ENCODE peak calls at places on chromosomes 5 and 9, in nine cellular contexts. One of them, this sample, is unnamed.

GRCh38 chr5:150593593-150593992 is 46.9 kb upstream of the SYNPO start:
- DNase-seq in stimulated activated CD4-positive, alpha-beta T cell treated with anti-CD3 and anti-CD28 coated beads, Interleukin-2, amount 100 ng/mL, for 48 hours: no peak
- DNase-seq in psoas muscle: no peak
- DNase-seq in activated naive CD4-positive, alpha-beta T cell: no peak
- DNase-seq in activated T-cell treated with anti-CD3 and anti-CD28 coated beads, Interleukin-2, amount 50 U/mL, for 72 hours: no peak
- DNase-seq in kidney tubule cell: no peak
- DNase-seq in iPS-NIHi11: no peak
- DNase-seq in mucosa of descending colon: peak
- DNase-seq in activated CD8-positive, alpha-beta memory T cell treated with anti-CD3 and anti-CD28 coated beads, Interleukin-2, amount 50 U/mL, for 4 hours: no peak
- DNase-seq in this sample: no peak

GRCh38 chr5:73638344-73639095 is 12.5 kb downstream of the ARHGEF28 start:
- DNase-seq in activated CD8-positive, alpha-beta memory T cell treated with anti-CD3 and anti-CD28 coated beads, Interleukin-2, amount 50 U/mL, for 4 hours: no peak
- DNase-seq in stimulated activated CD4-positive, alpha-beta T cell treated with anti-CD3 and anti-CD28 coated beads, Interleukin-2, amount 100 ng/mL, for 48 hours: no peak
- DNase-seq in kidney tubule cell: peak
- DNase-seq in psoas muscle: no peak
- DNase-seq in mucosa of descending colon: no peak
- DNase-seq in activated naive CD4-positive, alpha-beta T cell: no peak
- DNase-seq in iPS-NIHi11: no peak
- DNase-seq in activated T-cell treated with anti-CD3 and anti-CD28 coated beads, Interleukin-2, amount 50 U/mL, for 72 hours: no peak
- DNase-seq in this sample: no peak

GRCh38 chr9:136572003-136572595 is 26.3 kb upstream of the NOTCH1 start:
- DNase-seq in stimulated activated CD4-positive, alpha-beta T cell treated with anti-CD3 and anti-CD28 coated beads, Interleukin-2, amount 100 ng/mL, for 48 hours: no peak
- DNase-seq in activated naive CD4-positive, alpha-beta T cell: no peak
- DNase-seq in psoas muscle: no peak
- DNase-seq in activated T-cell treated with anti-CD3 and anti-CD28 coated beads, Interleukin-2, amount 50 U/mL, for 72 hours: no peak
- DNase-seq in mucosa of descending colon: no peak
- DNase-seq in activated CD8-positive, alpha-beta memory T cell treated with anti-CD3 and anti-CD28 coated beads, Interleukin-2, amount 50 U/mL, for 4 hours: no peak
- DNase-seq in iPS-NIHi11: peak
- DNase-seq in kidney tubule cell: peak
- DNase-seq in this sample: peak

GRCh38 chr5:157989296-157989695 is 130.4 kb upstream of the CLINT1 start:
- DNase-seq in activated naive CD4-positive, alpha-beta T cell: no peak
- DNase-seq in kidney tubule cell: no peak
- DNase-seq in iPS-NIHi11: no peak
- DNase-seq in psoas muscle: no peak
- DNase-seq in stimulated activated CD4-positive, alpha-beta T cell treated with anti-CD3 and anti-CD28 coated beads, Interleukin-2, amount 100 ng/mL, for 48 hours: no peak
- DNase-seq in activated T-cell treated with anti-CD3 and anti-CD28 coated beads, Interleukin-2, amount 50 U/mL, for 72 hours: no peak
- DNase-seq in mucosa of descending colon: no peak
- DNase-seq in activated CD8-positive, alpha-beta memory T cell treated with anti-CD3 and anti-CD28 coated beads, Interleukin-2, amount 50 U/mL, for 4 hours: no peak
- DNase-seq in this sample: no peak

GRCh38 chr9:129875687-129876395 is 40.6 kb downstream of the USP20 start:
- DNase-seq in activated naive CD4-positive, alpha-beta T cell: no peak
- DNase-seq in psoas muscle: no peak
- DNase-seq in stimulated activated CD4-positive, alpha-beta T cell treated with anti-CD3 and anti-CD28 coated beads, Interleukin-2, amount 100 ng/mL, for 48 hours: no peak
- DNase-seq in activated CD8-positive, alpha-beta memory T cell treated with anti-CD3 and anti-CD28 coated beads, Interleukin-2, amount 50 U/mL, for 4 hours: no peak
- DNase-seq in kidney tubule cell: no peak
- DNase-seq in activated T-cell treated with anti-CD3 and anti-CD28 coated beads, Interleukin-2, amount 50 U/mL, for 72 hours: no peak
- DNase-seq in iPS-NIHi11: no peak
- DNase-seq in mucosa of descending colon: no peak
- DNase-seq in this sample: no peak

GRCh38 chr9:126222363-126222834 is 104.2 kb upstream of the MVB12B start:
- DNase-seq in stimulated activated CD4-positive, alpha-beta T cell treated with anti-CD3 and anti-CD28 coated beads, Interleukin-2, amount 100 ng/mL, for 48 hours: no peak
- DNase-seq in mucosa of descending colon: no peak
- DNase-seq in activated naive CD4-positive, alpha-beta T cell: no peak
- DNase-seq in psoas muscle: no peak
- DNase-seq in activated T-cell treated with anti-CD3 and anti-CD28 coated beads, Interleukin-2, amount 50 U/mL, for 72 hours: no peak
- DNase-seq in iPS-NIHi11: peak
- DNase-seq in activated CD8-positive, alpha-beta memory T cell treated with anti-CD3 and anti-CD28 coated beads, Interleukin-2, amount 50 U/mL, for 4 hours: no peak
- DNase-seq in kidney tubule cell: no peak
- DNase-seq in this sample: no peak

GRCh38 chr5:66454186-66455078 is 141.8 kb upstream of the MAST4 start:
- DNase-seq in kidney tubule cell: peak
- DNase-seq in mucosa of descending colon: no peak
- DNase-seq in activated naive CD4-positive, alpha-beta T cell: no peak
- DNase-seq in activated CD8-positive, alpha-beta memory T cell treated with anti-CD3 and anti-CD28 coated beads, Interleukin-2, amount 50 U/mL, for 4 hours: no peak
- DNase-seq in stimulated activated CD4-positive, alpha-beta T cell treated with anti-CD3 and anti-CD28 coated beads, Interleukin-2, amount 100 ng/mL, for 48 hours: no peak
- DNase-seq in iPS-NIHi11: no peak
- DNase-seq in activated T-cell treated with anti-CD3 and anti-CD28 coated beads, Interleukin-2, amount 50 U/mL, for 72 hours: no peak
- DNase-seq in psoas muscle: no peak
- DNase-seq in this sample: peak

GRCh38 chr5:142825378-142826089 is 55.4 kb downstream of the ARHGAP26 start:
- DNase-seq in kidney tubule cell: peak
- DNase-seq in stimulated activated CD4-positive, alpha-beta T cell treated with anti-CD3 and anti-CD28 coated beads, Interleukin-2, amount 100 ng/mL, for 48 hours: no peak
- DNase-seq in iPS-NIHi11: peak
- DNase-seq in activated T-cell treated with anti-CD3 and anti-CD28 coated beads, Interleukin-2, amount 50 U/mL, for 72 hours: no peak
- DNase-seq in activated naive CD4-positive, alpha-beta T cell: no peak
- DNase-seq in activated CD8-positive, alpha-beta memory T cell treated with anti-CD3 and anti-CD28 coated beads, Interleukin-2, amount 50 U/mL, for 4 hours: no peak
- DNase-seq in mucosa of descending colon: peak
- DNase-seq in psoas muscle: no peak
- DNase-seq in this sample: no peak

GRCh38 chr5:91146221-91146620 is 236.9 kb downstream of the ARRDC3 start:
- DNase-seq in mucosa of descending colon: no peak
- DNase-seq in stimulated activated CD4-positive, alpha-beta T cell treated with anti-CD3 and anti-CD28 coated beads, Interleukin-2, amount 100 ng/mL, for 48 hours: no peak
- DNase-seq in activated naive CD4-positive, alpha-beta T cell: no peak
- DNase-seq in activated CD8-positive, alpha-beta memory T cell treated with anti-CD3 and anti-CD28 coated beads, Interleukin-2, amount 50 U/mL, for 4 hours: no peak
- DNase-seq in psoas muscle: no peak
- DNase-seq in iPS-NIHi11: no peak
- DNase-seq in kidney tubule cell: no peak
- DNase-seq in activated T-cell treated with anti-CD3 and anti-CD28 coated beads, Interleukin-2, amount 50 U/mL, for 72 hours: no peak
- DNase-seq in this sample: no peak

GRCh38 chr5:130021000-130021399 is 116.7 kb downstream of the CHSY3 start:
- DNase-seq in mucosa of descending colon: no peak
- DNase-seq in activated CD8-positive, alpha-beta memory T cell treated with anti-CD3 and anti-CD28 coated beads, Interleukin-2, amount 50 U/mL, for 4 hours: no peak
- DNase-seq in stimulated activated CD4-positive, alpha-beta T cell treated with anti-CD3 and anti-CD28 coated beads, Interleukin-2, amount 100 ng/mL, for 48 hours: no peak
- DNase-seq in iPS-NIHi11: no peak
- DNase-seq in kidney tubule cell: no peak
- DNase-seq in activated T-cell treated with anti-CD3 and anti-CD28 coated beads, Interleukin-2, amount 50 U/mL, for 72 hours: no peak
- DNase-seq in activated naive CD4-positive, alpha-beta T cell: no peak
- DNase-seq in psoas muscle: no peak
- DNase-seq in this sample: no peak

GRCh38 chr5:39273314-39273954 is 54.1 kb upstream of the FYB1 start:
- DNase-seq in psoas muscle: no peak
- DNase-seq in activated naive CD4-positive, alpha-beta T cell: no peak
- DNase-seq in kidney tubule cell: no peak
- DNase-seq in stimulated activated CD4-positive, alpha-beta T cell treated with anti-CD3 and anti-CD28 coated beads, Interleukin-2, amount 100 ng/mL, for 48 hours: no peak
- DNase-seq in mucosa of descending colon: no peak
- DNase-seq in iPS-NIHi11: no peak
- DNase-seq in activated T-cell treated with anti-CD3 and anti-CD28 coated beads, Interleukin-2, amount 50 U/mL, for 72 hours: no peak
- DNase-seq in activated CD8-positive, alpha-beta memory T cell treated with anti-CD3 and anti-CD28 coated beads, Interleukin-2, amount 50 U/mL, for 4 hours: no peak
- DNase-seq in this sample: no peak

GRCh38 chr9:120436937-120437592 is 142.9 kb downstream of the CDK5RAP2 start:
- DNase-seq in kidney tubule cell: no peak
- DNase-seq in mucosa of descending colon: peak
- DNase-seq in activated naive CD4-positive, alpha-beta T cell: no peak
- DNase-seq in stimulated activated CD4-positive, alpha-beta T cell treated with anti-CD3 and anti-CD28 coated beads, Interleukin-2, amount 100 ng/mL, for 48 hours: no peak
- DNase-seq in psoas muscle: peak
- DNase-seq in activated CD8-positive, alpha-beta memory T cell treated with anti-CD3 and anti-CD28 coated beads, Interleukin-2, amount 50 U/mL, for 4 hours: no peak
- DNase-seq in activated T-cell treated with anti-CD3 and anti-CD28 coated beads, Interleukin-2, amount 50 U/mL, for 72 hours: no peak
- DNase-seq in iPS-NIHi11: no peak
- DNase-seq in this sample: no peak

GRCh38 chr5:127097288-127097687 is 24.0 kb upstream of the C5orf63 start:
- DNase-seq in activated naive CD4-positive, alpha-beta T cell: no peak
- DNase-seq in kidney tubule cell: no peak
- DNase-seq in mucosa of descending colon: no peak
- DNase-seq in stimulated activated CD4-positive, alpha-beta T cell treated with anti-CD3 and anti-CD28 coated beads, Interleukin-2, amount 100 ng/mL, for 48 hours: no peak
- DNase-seq in activated CD8-positive, alpha-beta memory T cell treated with anti-CD3 and anti-CD28 coated beads, Interleukin-2, amount 50 U/mL, for 4 hours: no peak
- DNase-seq in iPS-NIHi11: no peak
- DNase-seq in activated T-cell treated with anti-CD3 and anti-CD28 coated beads, Interleukin-2, amount 50 U/mL, for 72 hours: no peak
- DNase-seq in psoas muscle: no peak
- DNase-seq in this sample: no peak

GRCh38 chr9:122107291-122107805 is 14.2 kb upstream of the TTLL11 start:
- DNase-seq in mucosa of descending colon: no peak
- DNase-seq in psoas muscle: no peak
- DNase-seq in kidney tubule cell: no peak
- DNase-seq in stimulated activated CD4-positive, alpha-beta T cell treated with anti-CD3 and anti-CD28 coated beads, Interleukin-2, amount 100 ng/mL, for 48 hours: no peak
- DNase-seq in activated T-cell treated with anti-CD3 and anti-CD28 coated beads, Interleukin-2, amount 50 U/mL, for 72 hours: no peak
- DNase-seq in iPS-NIHi11: no peak
- DNase-seq in activated CD8-positive, alpha-beta memory T cell treated with anti-CD3 and anti-CD28 coated beads, Interleukin-2, amount 50 U/mL, for 4 hours: no peak
- DNase-seq in activated naive CD4-positive, alpha-beta T cell: no peak
- DNase-seq in this sample: no peak